ENCODE peak calls at places on chromosomes 12 and 14, in four cellular contexts. One of them, this sample, is unnamed.

GRCh38 chr14:59679872-59680271 is 103.3 kb upstream of the CCDC175 start:
- DNase-seq in left ventricle myocardium inferior: no peak
- DNase-seq in psoas muscle: no peak
- DNase-seq in right cardiac atrium: no peak
- DNase-seq in this sample: peak

GRCh38 chr14:93185333-93185688 is 194 bp downstream of the LYSET start:
- DNase-seq in psoas muscle: no peak
- DNase-seq in right cardiac atrium: no peak
- DNase-seq in left ventricle myocardium inferior: no peak
- DNase-seq in this sample: no peak

GRCh38 chr12:34163443-34163842 is 141.1 kb downstream of the ALG10 start:
- DNase-seq in left ventricle myocardium inferior: no peak
- DNase-seq in right cardiac atrium: no peak
- DNase-seq in psoas muscle: no peak
- DNase-seq in this sample: no peak

GRCh38 chr12:120761581-120761980 is 36.0 kb downstream of the ACADS start:
- DNase-seq in psoas muscle: no peak
- DNase-seq in left ventricle myocardium inferior: no peak
- DNase-seq in right cardiac atrium: no peak
- DNase-seq in this sample: no peak

GRCh38 chr12:132456186-132456943 is 33.6 kb upstream of the FBRSL1 start:
- DNase-seq in left ventricle myocardium inferior: no peak
- DNase-seq in right cardiac atrium: peak
- DNase-seq in psoas muscle: no peak
- DNase-seq in this sample: no peak

GRCh38 chr14:99038401-99038800 is 233.6 kb downstream of the BCL11B start:
- DNase-seq in psoas muscle: no peak
- DNase-seq in left ventricle myocardium inferior: no peak
- DNase-seq in right cardiac atrium: no peak
- DNase-seq in this sample: no peak

GRCh38 chr14:50941151-50941550 is 3.1 kb downstream of the PYGL start:
- DNase-seq in left ventricle myocardium inferior: no peak
- DNase-seq in right cardiac atrium: no peak
- DNase-seq in psoas muscle: no peak
- DNase-seq in this sample: no peak

GRCh38 chr14:51310453-51311074 is 70.5 kb downstream of the TMX1 start:
- DNase-seq in psoas muscle: no peak
- DNase-seq in right cardiac atrium: no peak
- DNase-seq in left ventricle myocardium inferior: no peak
- DNase-seq in this sample: no peak

GRCh38 chr14:81211844-81212243 is 8.9 kb downstream of the GTF2A1 start:
- DNase-seq in left ventricle myocardium inferior: peak
- DNase-seq in psoas muscle: peak
- DNase-seq in right cardiac atrium: peak
- DNase-seq in this sample: peak

GRCh38 chr14:52703225-52703624 is 3.8 kb upstream of the PSMC6 start:
- DNase-seq in left ventricle myocardium inferior: no peak
- DNase-seq in right cardiac atrium: peak
- DNase-seq in psoas muscle: peak
- DNase-seq in this sample: no peak

GRCh38 chr12:66244446-66244845 is 55.4 kb downstream of the IRAK3 start:
- DNase-seq in left ventricle myocardium inferior: no peak
- DNase-seq in psoas muscle: no peak
- DNase-seq in right cardiac atrium: no peak
- DNase-seq in this sample: no peak

GRCh38 chr12:65229441-65229840 is 49.0 kb upstream of the MSRB3 start:
- DNase-seq in left ventricle myocardium inferior: no peak
- DNase-seq in psoas muscle: no peak
- DNase-seq in right cardiac atrium: no peak
- DNase-seq in this sample: no peak

GRCh38 chr12:75792687-75793086 is 238.9 kb downstream of the PHLDA1 start:
- DNase-seq in psoas muscle: no peak
- DNase-seq in left ventricle myocardium inferior: no peak
- DNase-seq in right cardiac atrium: no peak
- DNase-seq in this sample: no peak

GRCh38 chr12:14442221-14442881 is 76.9 kb downstream of the ATF7IP start:
- DNase-seq in right cardiac atrium: no peak
- DNase-seq in psoas muscle: no peak
- DNase-seq in left ventricle myocardium inferior: no peak
- DNase-seq in this sample: no peak

GRCh38 chr14:36605506-36605857 is 23.1 kb upstream of the NKX2-8 start:
- DNase-seq in left ventricle myocardium inferior: no peak
- DNase-seq in right cardiac atrium: no peak
- DNase-seq in psoas muscle: no peak
- DNase-seq in this sample: no peak

GRCh38 chr12:98745578-98746391 is 100.7 kb downstream of the APAF1 start:
- DNase-seq in psoas muscle: no peak
- DNase-seq in left ventricle myocardium inferior: no peak
- DNase-seq in right cardiac atrium: peak
- DNase-seq in this sample: peak

GRCh38 chr14:80213602-80214001 is 2.3 kb upstream of the DIO2 start:
- DNase-seq in psoas muscle: peak
- DNase-seq in left ventricle myocardium inferior: no peak
- DNase-seq in right cardiac atrium: peak
- DNase-seq in this sample: no peak

GRCh38 chr14:60964901-60965300 is 16.0 kb downstream of the TRMT5 start:
- DNase-seq in psoas muscle: no peak
- DNase-seq in left ventricle myocardium inferior: no peak
- DNase-seq in right cardiac atrium: no peak
- DNase-seq in this sample: no peak

GRCh38 chr12:104877107-104877705 is 80.9 kb downstream of the SLC41A2 start:
- DNase-seq in left ventricle myocardium inferior: no peak
- DNase-seq in psoas muscle: peak
- DNase-seq in right cardiac atrium: peak
- DNase-seq in this sample: peak

GRCh38 chr12:40215977-40216376 is 8.8 kb upstream of the LRRK2 start:
- DNase-seq in left ventricle myocardium inferior: no peak
- DNase-seq in psoas muscle: no peak
- DNase-seq in right cardiac atrium: no peak
- DNase-seq in this sample: no peak

GRCh38 chr12:40219760-40220159 is 5.0 kb upstream of the LRRK2 start:
- DNase-seq in right cardiac atrium: no peak
- DNase-seq in psoas muscle: no peak
- DNase-seq in left ventricle myocardium inferior: no peak
- DNase-seq in this sample: no peak

GRCh38 chr12:40211185-40211584 is 13.6 kb upstream of the LRRK2 start:
- DNase-seq in right cardiac atrium: no peak
- DNase-seq in left ventricle myocardium inferior: no peak
- DNase-seq in psoas muscle: no peak
- DNase-seq in this sample: no peak

GRCh38 chr12:40212566-40212965 is 12.2 kb upstream of the LRRK2 start:
- DNase-seq in right cardiac atrium: no peak
- DNase-seq in psoas muscle: no peak
- DNase-seq in left ventricle myocardium inferior: no peak
- DNase-seq in this sample: no peak

GRCh38 chr12:40216516-40217288 is 8.1 kb upstream of the LRRK2 start:
- DNase-seq in right cardiac atrium: no peak
- DNase-seq in left ventricle myocardium inferior: no peak
- DNase-seq in psoas muscle: no peak
- DNase-seq in this sample: no peak
- H3K27ac ChIP-seq in right cardiac atrium: no peak
- H3K27ac ChIP-seq in left ventricle myocardium inferior: no peak
- H3K27ac ChIP-seq in psoas muscle: no peak
- H3K27ac ChIP-seq in this sample: no peak

GRCh38 chr12:45269407-45269741 is 53.5 kb downstream of the ANO6 start:
- DNase-seq in right cardiac atrium: no peak
- DNase-seq in left ventricle myocardium inferior: no peak
- DNase-seq in psoas muscle: no peak
- DNase-seq in this sample: no peak
- H3K27ac ChIP-seq in right cardiac atrium: peak
- H3K27ac ChIP-seq in left ventricle myocardium inferior: peak
- H3K27ac ChIP-seq in psoas muscle: peak
- H3K27ac ChIP-seq in this sample: no peak

GRCh38 chr14:91920526-91920925 is 27.0 kb downstream of the FBLN5 start:
- DNase-seq in left ventricle myocardium inferior: no peak
- DNase-seq in right cardiac atrium: no peak
- DNase-seq in psoas muscle: no peak
- DNase-seq in this sample: no peak
- H3K27ac ChIP-seq in left ventricle myocardium inferior: peak
- H3K27ac ChIP-seq in right cardiac atrium: peak
- H3K27ac ChIP-seq in psoas muscle: no peak
- H3K27ac ChIP-seq in this sample: no peak

GRCh38 chr14:96364911-96365310 is 1.6 kb downstream of the GSKIP start:
- DNase-seq in right cardiac atrium: no peak
- DNase-seq in psoas muscle: no peak
- DNase-seq in left ventricle myocardium inferior: no peak
- DNase-seq in this sample: no peak
- H3K27ac ChIP-seq in right cardiac atrium: no peak
- H3K27ac ChIP-seq in psoas muscle: no peak
- H3K27ac ChIP-seq in left ventricle myocardium inferior: no peak
- H3K27ac ChIP-seq in this sample: no peak

GRCh38 chr12:96049096-96049495 is 13.7 kb upstream of the LTA4H start:
- DNase-seq in psoas muscle: no peak
- DNase-seq in right cardiac atrium: no peak
- DNase-seq in left ventricle myocardium inferior: no peak
- DNase-seq in this sample: no peak
- H3K27ac ChIP-seq in psoas muscle: no peak
- H3K27ac ChIP-seq in right cardiac atrium: no peak
- H3K27ac ChIP-seq in left ventricle myocardium inferior: no peak
- H3K27ac ChIP-seq in this sample: no peak

DNA sequence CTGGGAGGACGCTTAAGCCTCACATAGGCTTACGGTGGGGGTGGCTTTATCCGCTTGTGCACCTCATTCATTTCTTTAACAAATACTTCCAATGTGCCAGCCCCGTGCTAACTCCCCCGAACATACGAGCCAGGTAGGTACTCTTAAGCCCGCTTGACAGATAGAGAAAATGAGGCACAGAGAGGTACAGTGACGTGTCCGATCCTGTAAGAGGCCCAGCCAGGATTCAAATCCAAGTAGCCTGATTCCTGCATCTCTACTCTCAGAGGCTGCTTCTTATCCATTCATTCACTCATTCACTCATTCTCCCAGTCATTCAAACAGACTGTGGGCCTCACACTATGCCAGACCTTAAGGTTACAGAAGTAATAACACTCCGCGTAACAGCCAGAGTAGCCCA is 477 bp downstream of the OAS3 start:
- DNase-seq in right cardiac atrium: no peak
- DNase-seq in left ventricle myocardium inferior: no peak
- DNase-seq in psoas muscle: no peak
- DNase-seq in this sample: no peak
- H3K27ac ChIP-seq in right cardiac atrium: peak
- H3K27ac ChIP-seq in left ventricle myocardium inferior: peak
- H3K27ac ChIP-seq in psoas muscle: peak
- H3K27ac ChIP-seq in this sample: no peak